ENCODE peak calls at places on chromosomes 16 and 17, in eight cellular contexts. H, B, E, Q, X, O, V and S are unnamed samples.

GRCh38 chr17:57326348-57326747 is 70.0 kb downstream of the MSI2 start:
- DNase-seq in B (no peak), Q (no peak), V (no peak), E (no peak), O (no peak), H (no peak), X (no peak), S (no peak)

GRCh38 chr16:12627394-12627793 is 176.3 kb downstream of the CPPED1 start:
- DNase-seq in Q (no peak), H (no peak), X (no peak), V (no peak), O (no peak), B (no peak), E (no peak), S (no peak)

GRCh38 chr16:69927056-69927757 is 23.9 kb upstream of the CLEC18A start:
- DNase-seq in Q (no peak), H (peak; percentile 77), E (no peak), B (no peak), O (no peak), X (peak; percentile 54), V (peak; percentile 72), S (no peak)

GRCh38 chr17:42878123-42878880 is 22.3 kb upstream of the G6PC1 start:
- DNase-seq in H (no peak), V (no peak), E (no peak), O (no peak), B (no peak), Q (peak; percentile 81), X (no peak), S (no peak)

GRCh38 chr16:72848759-72849664 is 198.9 kb downstream of the ZFHX3 start:
- DNase-seq in Q (peak; percentile 92), H (peak; percentile 93), O (no peak), E (no peak), X (peak; percentile 77), V (peak; percentile 72), B (no peak), S (no peak)

GRCh38 chr17:37088459-37088858 is 139.7 kb downstream of the AATF start:
- DNase-seq in O (no peak), V (no peak), Q (peak; percentile 40), X (no peak), B (no peak), H (no peak), E (no peak), S (no peak)

GRCh38 chr16:13049688-13050087 is 148.3 kb downstream of the SHISA9 start:
- DNase-seq in O (no peak), Q (no peak), H (no peak), E (no peak), B (no peak), X (no peak), V (no peak), S (no peak)

GRCh38 chr17:60901222-60901621 is 223.6 kb downstream of the BCAS3 start:
- DNase-seq in H (no peak), X (no peak), O (no peak), V (no peak), Q (no peak), E (no peak), B (no peak), S (no peak)

GRCh38 chr16:3977376-3977775 is 96.9 kb upstream of the CREBBP start:
- DNase-seq in B (no peak), E (no peak), X (no peak), H (no peak), O (no peak), V (no peak), Q (no peak), S (no peak)

GRCh38 chr17:73901661-73902415 is 257.6 kb upstream of the SDK2 start:
- DNase-seq in V (no peak), X (peak; percentile 60), H (no peak), B (no peak), O (no peak), E (peak; percentile 25), Q (peak; percentile 65), S (no peak)

GRCh38 chr16:80547145-80547544 is 6.4 kb downstream of the DYNLRB2 start:
- DNase-seq in O (no peak), V (no peak), Q (no peak), B (no peak), E (no peak), H (no peak), X (no peak), S (no peak)

GRCh38 chr16:31267332-31268032 is 7.7 kb downstream of the ITGAM start:
- DNase-seq in B (no peak), H (no peak), Q (no peak), O (no peak), X (no peak), E (no peak), V (no peak), S (no peak)

GRCh38 chr16:29816694-29817441 is 916 bp downstream of the PAGR1 start:
- DNase-seq in X (peak; percentile 75), E (peak; percentile 80), B (peak; percentile 78), H (peak; percentile 60), V (no peak), O (peak; percentile 65), Q (peak; percentile 65), S (no peak)
- TF ChIP-seq CTCF in X (no peak), E (peak; percentile 40), B (peak; percentile 29), H (no peak), V (peak; percentile 30), O (peak; percentile 28), Q (no peak), S (peak; percentile 54)

GRCh38 chr17:75976175-75976848 is 2.7 kb downstream of the ACOX1 start:
- DNase-seq in V (no peak), E (no peak), H (peak; percentile 40), X (no peak), Q (no peak), B (no peak), O (no peak), S (no peak)
- H3K4me3 ChIP-seq in V (no peak overlapping the region), E (no peak overlapping the region), H (peak overlapping the region; percentile 18), X (no peak overlapping the region), Q (no peak overlapping the region), B (no peak overlapping the region), O (no peak overlapping the region), S (no peak overlapping the region)

GRCh38 chr16:1511662-1512061 is 18.5 kb downstream of the TELO2 start:
- DNase-seq in B (no peak), V (no peak), E (no peak), Q (no peak), O (no peak), H (no peak), X (no peak), S (no peak)

GRCh38 chr16:1508494-1509167 is 15.5 kb downstream of the TELO2 start:
- DNase-seq in H (no peak), E (no peak), B (no peak), X (no peak), Q (no peak), O (no peak), V (no peak), S (no peak)

GRCh38 chr16:1510272-1510671 is 17.1 kb downstream of the TELO2 start:
- DNase-seq in V (no peak), B (no peak), H (no peak), Q (no peak), O (no peak), X (no peak), E (no peak), S (no peak)

GRCh38 chr16:1510941-1511351 is 17.8 kb downstream of the TELO2 start:
- DNase-seq in O (no peak), B (no peak), X (no peak), H (no peak), E (no peak), V (no peak), Q (no peak), S (no peak)

GRCh38 chr16:1509307-1510221 is 16.4 kb downstream of the TELO2 start:
- DNase-seq in Q (no peak), E (no peak), X (no peak), H (no peak), O (no peak), V (no peak), B (no peak), S (no peak)
- TF ChIP-seq CTCF in Q (no peak), E (no peak), X (no peak), H (no peak), O (no peak), V (no peak), B (no peak), S (no peak)

GRCh38 chr16:10447289-10447688 is 61.4 kb downstream of the ATF7IP2 start:
- DNase-seq in O (no peak), V (no peak), E (no peak), H (no peak), Q (no peak), X (no peak), B (no peak), S (no peak)
- H3K4me3 ChIP-seq in O (no peak overlapping the region), V (no peak overlapping the region), E (no peak overlapping the region), H (no peak overlapping the region), Q (no peak overlapping the region), X (no peak overlapping the region), B (no peak overlapping the region), S (no peak overlapping the region)

DNA sequence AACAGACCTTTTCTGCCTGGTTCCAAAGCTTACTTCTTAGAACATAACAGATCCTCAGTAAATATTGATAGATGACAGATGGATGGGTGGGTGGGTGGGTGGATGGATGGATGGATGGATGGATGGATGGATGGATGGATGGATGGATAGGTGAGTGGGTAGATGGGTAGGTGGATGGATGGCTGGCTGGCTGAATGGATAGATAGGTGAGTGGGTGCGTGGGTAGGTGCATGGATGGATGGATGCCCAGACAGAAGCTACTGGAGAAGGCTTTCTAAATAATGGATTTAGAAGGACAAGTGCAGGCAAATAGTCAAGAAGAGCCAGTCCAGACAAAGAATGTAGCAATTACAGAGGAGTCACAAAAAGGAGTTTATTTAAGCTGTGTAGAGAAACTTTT is 19.6 kb downstream of the SCNN1G start:
- DNase-seq in O (no peak), Q (no peak), E (no peak), B (no peak), V (no peak), X (no peak), H (no peak), S (no peak)
- TF ChIP-seq CTCF in O (no peak), Q (no peak), E (no peak), B (no peak), V (no peak), X (no peak), H (no peak), S (no peak)